ENCODE peak calls at places on chromosomes 3 and 15, in ten cellular contexts. V is HCT116, J is stomach, I is GM23338, E is endothelial cell of umbilical vein, H is esophagus muscularis mucosa, A is H1, S is SK-N-SH, K is breast epithelium, Y is transverse colon. X is an unnamed sample.

GRCh38 chr3:143207338-143207961 is 87.9 kb downstream of the CHST2 start:
- DNase-seq in V (no peak), J (no peak), I (no peak), E (no peak), H (peak; percentile 62), A (no peak), S (no peak), K (no peak), Y (no peak), X (no peak)

GRCh38 chr3:193560870-193561269 is 6.2 kb upstream of the ATP13A4 start:
- DNase-seq in V (no peak), J (peak; percentile 59), I (no peak), E (no peak), H (no peak), A (no peak), S (no peak), K (no peak), Y (no peak), X (no peak)

GRCh38 chr3:39644176-39644575 is 165.2 kb upstream of the MYRIP start:
- DNase-seq in V (no peak), J (no peak), I (no peak), E (no peak), H (no peak), A (no peak), S (no peak), K (no peak), Y (no peak), X (no peak)

GRCh38 chr3:110564674-110565073 is 506.9 kb upstream of the NECTIN3 start:
- DNase-seq in V (no peak), J (no peak), I (no peak), E (no peak), H (no peak), A (no peak), S (no peak), K (no peak), Y (no peak), X (no peak)

GRCh38 chr3:119304201-119304713 is 10.1 kb downstream of the ARHGAP31 start:
- DNase-seq in V (no peak), J (no peak), I (no peak), E (no peak), H (peak; percentile 19), A (no peak), S (no peak), K (no peak), Y (no peak), X (no peak)

GRCh38 chr15:78626611-78627010 is 5.8 kb upstream of the CHRNA3 start:
- DNase-seq in V (no peak), J (peak; percentile 4), I (no peak), E (no peak), H (no peak), A (no peak), S (no peak), K (no peak), Y (no peak), X (no peak)

GRCh38 chr3:53109822-53110771 is 20.1 kb downstream of the RFT1 start:
- DNase-seq in V (peak; percentile 19), J (peak; percentile 45), I (peak; percentile 79), E (peak; percentile 19), H (no peak), A (peak; percentile 64), S (peak; percentile 31), K (no peak), Y (peak; percentile 66), X (no peak)

GRCh38 chr15:49832421-49832980 is 211.7 kb downstream of the DTWD1 start:
- DNase-seq in V (no peak), J (no peak), I (peak; percentile 75), E (no peak), H (no peak), A (peak; percentile 48), S (peak; percentile 5), K (no peak), Y (peak; percentile 56), X (no peak)

GRCh38 chr3:10242182-10243065 is 5.8 kb upstream of the TATDN2 start:
- DNase-seq in V (no peak), J (no peak), I (no peak), E (no peak), H (no peak), A (no peak), S (no peak), K (no peak), Y (peak; percentile 54), X (no peak)

GRCh38 chr15:74306801-74307217 is 60.6 kb downstream of the CYP11A1 start:
- DNase-seq in V (no peak), J (no peak), I (no peak), E (no peak), H (no peak), A (no peak), S (no peak), K (no peak), Y (no peak), X (no peak)

GRCh38 chr15:33067456-33067855 is 127.1 kb downstream of the FMN1 start:
- DNase-seq in V (no peak), J (no peak), I (peak; percentile 69), E (no peak), H (no peak), A (no peak), S (no peak), K (no peak), Y (no peak), X (no peak)

GRCh38 chr3:75176886-75177285 is 487.2 kb upstream of the FRG2C start:
- DNase-seq in V (no peak), J (no peak), I (peak; percentile 11), E (no peak), H (no peak), A (no peak), S (no peak), K (no peak), Y (no peak), X (no peak)

GRCh38 chr15:65211157-65211982 is at the start of gene CILP:
- DNase-seq in V (no peak), J (no peak), I (no peak), E (no peak), H (no peak), A (no peak), S (peak; percentile 78), K (no peak), Y (no peak), X (no peak)

GRCh38 chr3:160398820-160399346 is at the start of gene IFT80:
- DNase-seq in V (peak; percentile 93), J (peak; percentile 98), I (peak; percentile 98), E (peak; percentile 97), H (peak; percentile 98), A (peak; percentile 93), S (peak; percentile 92), K (peak; percentile 94), Y (peak; percentile 98), X (peak; percentile 97)

GRCh38 chr3:132268956-132269355 is 48.3 kb upstream of the ACP3 start:
- DNase-seq in V (peak; percentile 56), J (no peak), I (peak; percentile 84), E (peak; percentile 10), H (no peak), A (peak; percentile 54), S (no peak), K (no peak), Y (no peak), X (no peak)
- TF ChIP-seq CTCF in V (peak; percentile 60), J (no peak), I (peak; percentile 80), E (no peak), H (no peak), A (peak; percentile 68), S (peak; percentile 51), K (no peak), Y (no peak), X (no peak)

GRCh38 chr15:99100245-99101173 is 4.4 kb upstream of the SYNM start:
- DNase-seq in V (peak; percentile 36), J (peak; percentile 82), I (peak; percentile 93), E (peak; percentile 59), H (no peak), A (peak; percentile 93), S (peak; percentile 90), K (peak; percentile 87), Y (peak; percentile 83), X (peak; percentile 66)
- TF ChIP-seq POLR2AphosphoS5 in V (no peak), J (peak; percentile 24), I (no peak), E (no peak), H (peak; percentile 96), A (no peak), S (no peak), K (no peak), Y (no peak), X (no peak)

DNA sequence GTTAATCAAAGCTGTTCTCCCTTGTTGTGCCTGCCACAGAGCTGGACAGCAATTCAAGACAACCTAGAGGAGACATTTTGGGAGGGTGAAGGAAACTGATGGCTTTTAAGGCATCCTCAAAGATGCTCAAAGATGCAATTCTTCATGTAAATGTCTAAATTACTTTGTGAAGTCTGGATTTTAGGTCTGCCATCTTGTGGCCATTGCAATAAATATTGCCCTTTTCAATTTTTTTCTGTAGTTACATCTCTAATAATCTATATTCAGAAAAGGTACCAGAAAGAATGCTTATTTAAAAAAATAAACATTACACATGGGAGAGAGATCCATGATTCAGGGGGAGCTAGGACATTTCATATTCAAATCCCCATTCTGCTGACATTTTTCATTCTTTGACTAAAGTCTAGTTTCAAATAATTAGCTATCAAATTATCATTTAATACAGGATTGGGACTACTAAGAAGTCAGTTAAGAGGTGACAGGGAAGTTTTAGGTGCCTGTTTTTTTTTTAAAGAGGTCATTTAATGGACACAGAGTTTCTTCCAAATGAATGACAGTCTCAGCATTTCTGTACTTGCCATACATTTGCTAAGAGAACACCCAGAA is 259.8 kb upstream of the WNT5A start:
- DNase-seq in V (no peak), J (no peak), I (no peak), E (peak; percentile 6), H (no peak), A (no peak), S (peak; percentile 15), K (no peak), Y (no peak), X (no peak)
- TF ChIP-seq CTCF in V (peak; percentile 27), J (no peak), I (peak; percentile 54), E (no peak), H (peak; percentile 50), A (no peak), S (peak; percentile 69), K (no peak), Y (peak; percentile 39), X (peak; percentile 20)

GRCh38 chr15:95492388-95493070 is 838.0 kb upstream of the NR2F2 start:
- DNase-seq in V (no peak), J (no peak), I (no peak), E (no peak), H (no peak), A (no peak), S (no peak), K (no peak), Y (no peak), X (no peak)

GRCh38 chr15:95498956-95499355 is 831.5 kb upstream of the NR2F2 start:
- DNase-seq in V (no peak), J (no peak), I (no peak), E (peak; percentile 49), H (no peak), A (no peak), S (no peak), K (no peak), Y (no peak), X (no peak)

GRCh38 chr15:95499397-95499796 is 831.1 kb upstream of the NR2F2 start:
- DNase-seq in V (no peak), J (no peak), I (no peak), E (peak; percentile 87), H (no peak), A (no peak), S (no peak), K (no peak), Y (no peak), X (no peak)

GRCh38 chr15:95497681-95498080 is 832.8 kb upstream of the NR2F2 start:
- DNase-seq in V (no peak), J (no peak), I (no peak), E (no peak), H (no peak), A (no peak), S (no peak), K (no peak), Y (no peak), X (no peak)

GRCh38 chr15:95495033-95495541 is 835.4 kb upstream of the NR2F2 start:
- DNase-seq in V (no peak), J (peak; percentile 35), I (no peak), E (no peak), H (no peak), A (no peak), S (no peak), K (no peak), Y (no peak), X (peak; percentile 69)
- TF ChIP-seq POLR2AphosphoS5 in V (no peak), J (no peak), I (no peak), E (no peak), H (no peak), A (no peak), S (no peak), K (no peak), Y (no peak), X (no peak)